ENCODE peak calls at places on chromosomes 3 and 15, in four cellular contexts. I is ovary, Z is transverse colon, O is sigmoid colon. R is an unnamed sample.

GRCh38 chr15:74798388-74799254 is 14.0 kb upstream of the LMAN1L start:
- DNase-seq in I (no peak), Z (peak; percentile 81), O (peak; percentile 59), R (no peak)

GRCh38 chr3:136899622-136900158 is 37.7 kb downstream of the NCK1 start:
- DNase-seq in I (no peak), Z (no peak), O (no peak), R (no peak)

GRCh38 chr3:169667380-169667671 is 3.8 kb upstream of the MECOM start:
- DNase-seq in I (no peak), Z (no peak), O (no peak), R (no peak)

GRCh38 chr15:95549168-95549738 is 781.2 kb upstream of the NR2F2 start:
- DNase-seq in I (no peak), Z (no peak), O (no peak), R (no peak)

GRCh38 chr15:39580117-39580629 is 706 bp upstream of the THBS1 start:
- DNase-seq in I (peak; percentile 96), Z (peak; percentile 95), O (peak; percentile 97), R (no peak)

GRCh38 chr15:78640840-78641733 is at the start of gene CHRNB4:
- DNase-seq in I (no peak), Z (peak; percentile 42), O (no peak), R (no peak)

GRCh38 chr3:108469126-108469525 is 41.3 kb downstream of the MYH15 start:
- DNase-seq in I (no peak), Z (no peak), O (no peak), R (no peak)

GRCh38 chr15:28184166-28184565 is 85.1 kb upstream of the OCA2 start:
- DNase-seq in I (no peak), Z (no peak), O (no peak), R (no peak)

GRCh38 chr15:43370975-43371974 is at the start of the genes TUBGCP4 and ZSCAN29:
- DNase-seq in I (peak; percentile 76), Z (peak; percentile 81), O (peak; percentile 89), R (no peak)
- TF ChIP-seq POLR2A in I (no peak), Z (peak; percentile 59), O (no peak), R (no peak)

GRCh38 chr3:165192610-165193192 is 3.5 kb downstream of the SLITRK3 start:
- DNase-seq in I (no peak), Z (no peak), O (no peak), R (no peak)
- H3K4me3 ChIP-seq in I (no peak overlapping the region), Z (no peak overlapping the region), O (peak overlapping the region; percentile 54), R (peak overlapping the region; percentile 50)

DNA sequence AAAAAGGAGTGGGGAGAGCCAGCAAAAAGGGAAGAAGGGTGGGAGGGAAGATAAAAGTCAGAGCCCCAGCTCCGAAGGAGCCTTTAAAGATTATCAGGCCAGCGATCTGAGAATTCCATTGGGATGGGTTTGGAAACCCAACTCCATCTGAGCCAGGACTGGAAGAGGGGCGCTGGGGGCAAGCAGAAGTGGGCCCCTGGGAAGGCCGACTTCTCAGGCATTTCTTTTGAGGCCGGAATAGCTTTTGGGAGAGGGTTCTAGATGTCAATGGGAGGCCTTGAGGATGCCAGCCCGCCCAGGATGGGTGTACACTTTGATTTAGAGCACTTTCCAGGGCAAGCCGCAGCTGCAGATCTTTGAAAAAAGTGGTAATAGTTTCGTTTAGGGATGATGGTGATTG is 6.6 kb upstream of the SOX2 start:
- DNase-seq in I (no peak), Z (no peak), O (no peak), R (no peak)
- H3K36me3 ChIP-seq in I (no peaks in the 10 kb centered on the region), Z (no peaks in the 10 kb centered on the region), O (no peaks in the 10 kb centered on the region), R (no peaks in the 10 kb centered on the region)

GRCh38 chr3:81846988-81847387 is 85.5 kb upstream of the GBE1 start:
- DNase-seq in I (no peak), Z (no peak), O (no peak), R (no peak)
- TF ChIP-seq POLR2A in I (no peak), Z (no peak), O (no peak), R (no peak)

DNA sequence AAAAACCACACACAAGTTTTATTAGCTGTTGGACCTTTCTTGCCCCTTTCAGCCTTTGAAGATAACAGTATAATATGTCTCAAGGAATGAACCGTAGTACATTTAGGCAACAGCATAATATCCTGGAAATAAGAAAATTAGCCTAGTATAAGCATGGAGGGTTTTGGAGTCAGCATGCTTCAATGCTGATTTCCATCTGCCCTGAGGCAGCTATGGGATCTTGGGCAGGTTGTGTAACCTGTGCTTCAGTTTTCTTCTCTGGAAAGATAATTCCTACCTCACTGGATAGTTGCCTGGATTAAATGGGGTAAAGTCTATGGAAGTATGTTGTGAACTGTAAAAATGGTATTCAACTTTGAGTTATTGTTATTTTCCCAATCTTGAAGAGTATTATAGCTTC is 1.6 kb downstream of the DHX30 start:
- DNase-seq in I (no peak), Z (no peak), O (no peak), R (no peak)
- H3K4me3 ChIP-seq in I (no peak overlapping the region), Z (no peak overlapping the region), O (no peak overlapping the region), R (no peak overlapping the region)

GRCh38 chr3:122427857-122428471 is 12.1 kb upstream of the WDR5B start:
- DNase-seq in I (no peak), Z (no peak), O (no peak), R (no peak)
- H3K36me3 ChIP-seq in I (no peaks in the 10 kb centered on the region), Z (peaks cover 28% of the 10 kb centered on the region), O (peaks cover 65% of the 10 kb centered on the region), R (peaks cover 53% of the 10 kb centered on the region)

GRCh38 chr15:68210821-68211655 is 5.9 kb upstream of the CALML4 start:
- DNase-seq in I (peak; percentile 77), Z (peak; percentile 75), O (peak; percentile 87), R (no peak)

GRCh38 chr15:68211656-68212320 is 6.7 kb upstream of the CALML4 start:
- DNase-seq in I (no peak), Z (no peak), O (peak; percentile 62), R (no peak)

GRCh38 chr15:68209272-68209671 is 4.1 kb upstream of the CALML4 start:
- DNase-seq in I (no peak), Z (no peak), O (peak; percentile 63), R (no peak)

GRCh38 chr15:68209735-68210408 is 4.7 kb upstream of the CALML4 start:
- DNase-seq in I (no peak), Z (no peak), O (peak; percentile 62), R (peak; percentile 80)

GRCh38 chr15:68210409-68210756 is 5.3 kb upstream of the CALML4 start:
- DNase-seq in I (no peak), Z (no peak), O (no peak), R (no peak)
- TF ChIP-seq POLR2A in I (no peak), Z (no peak), O (no peak), R (no peak)

DNA sequence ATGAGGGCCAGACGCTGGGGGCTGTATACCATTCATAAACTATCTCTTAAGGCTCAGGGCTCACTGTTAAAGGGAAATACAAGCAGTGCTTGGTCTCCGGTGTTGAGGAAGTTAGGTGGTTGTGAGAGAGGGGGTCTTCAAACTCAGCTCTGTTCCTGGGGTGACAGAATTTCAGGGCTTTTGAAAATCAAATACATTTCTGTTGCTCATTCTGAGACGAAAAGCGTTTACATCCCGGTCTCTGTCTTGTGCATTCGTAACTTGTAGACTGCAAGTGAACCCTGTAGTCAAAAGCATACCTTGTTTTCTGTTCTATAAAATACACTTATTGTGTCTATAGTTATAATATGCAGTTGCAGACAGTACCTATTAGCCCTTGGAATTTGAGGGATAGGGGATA is 1.7 kb downstream of the SLCO3A1 start:
- DNase-seq in I (no peak), Z (no peak), O (no peak), R (no peak)
- H3K4me3 ChIP-seq in I (no peak overlapping the region), Z (no peak overlapping the region), O (no peak overlapping the region), R (peak overlapping the region; percentile 73)

R was measured in vagina.